ENCODE peak calls at places on chromosomes 12 and 14, in eight cellular contexts. One of them, this sample, is unnamed.

GRCh38 chr14:100362311-100362927 is 39.3 kb downstream of the SLC25A47 start:
- DNase-seq in prostate gland: no peak
- DNase-seq in thoracic aorta: no peak
- DNase-seq in lower lobe of right lung: no peak
- DNase-seq in epithelial cell of esophagus: peak; percentile 41
- DNase-seq in AG04450: peak; percentile 46
- DNase-seq in H7: no peak
- DNase-seq in small intestine: no peak
- DNase-seq in this sample: no peak

GRCh38 chr14:78902010-78902623 is 731.9 kb downstream of the NRXN3 start:
- DNase-seq in prostate gland: peak; percentile 9
- DNase-seq in thoracic aorta: no peak
- DNase-seq in lower lobe of right lung: no peak
- DNase-seq in epithelial cell of esophagus: peak; percentile 56
- DNase-seq in AG04450: peak; percentile 20
- DNase-seq in H7: peak; percentile 4
- DNase-seq in small intestine: peak; percentile 11
- DNase-seq in this sample: peak; percentile 25

GRCh38 chr14:84857571-84857970 is 672.4 kb upstream of the FLRT2 start:
- DNase-seq in prostate gland: no peak
- DNase-seq in thoracic aorta: no peak
- DNase-seq in lower lobe of right lung: no peak
- DNase-seq in epithelial cell of esophagus: peak; percentile 84
- DNase-seq in AG04450: no peak
- DNase-seq in H7: no peak
- DNase-seq in small intestine: no peak
- DNase-seq in this sample: no peak

GRCh38 chr12:116708826-116709756 is 28.8 kb downstream of the SPRING1 start:
- DNase-seq in prostate gland: peak; percentile 63
- DNase-seq in thoracic aorta: no peak
- DNase-seq in lower lobe of right lung: no peak
- DNase-seq in epithelial cell of esophagus: peak; percentile 54
- DNase-seq in AG04450: no peak
- DNase-seq in H7: no peak
- DNase-seq in small intestine: peak; percentile 67
- DNase-seq in this sample: peak; percentile 59

GRCh38 chr12:26156201-26156871 is 31.5 kb upstream of the BHLHE41 start:
- DNase-seq in prostate gland: no peak
- DNase-seq in thoracic aorta: no peak
- DNase-seq in lower lobe of right lung: no peak
- DNase-seq in epithelial cell of esophagus: no peak
- DNase-seq in AG04450: no peak
- DNase-seq in H7: no peak
- DNase-seq in small intestine: no peak
- DNase-seq in this sample: no peak

GRCh38 chr12:3033538-3033865 is 43.7 kb upstream of the TSPAN9 start:
- DNase-seq in prostate gland: no peak
- DNase-seq in thoracic aorta: no peak
- DNase-seq in lower lobe of right lung: no peak
- DNase-seq in epithelial cell of esophagus: no peak
- DNase-seq in AG04450: no peak
- DNase-seq in H7: no peak
- DNase-seq in small intestine: no peak
- DNase-seq in this sample: no peak

GRCh38 chr12:86710110-86710509 is 453.9 kb upstream of the MGAT4C start:
- DNase-seq in prostate gland: no peak
- DNase-seq in thoracic aorta: no peak
- DNase-seq in lower lobe of right lung: no peak
- DNase-seq in epithelial cell of esophagus: peak; percentile 32
- DNase-seq in AG04450: no peak
- DNase-seq in H7: no peak
- DNase-seq in small intestine: no peak
- DNase-seq in this sample: no peak

GRCh38 chr12:113818833-113819232 is 147.3 kb downstream of the RBM19 start:
- DNase-seq in prostate gland: no peak
- DNase-seq in thoracic aorta: no peak
- DNase-seq in lower lobe of right lung: no peak
- DNase-seq in epithelial cell of esophagus: no peak
- DNase-seq in AG04450: no peak
- DNase-seq in H7: peak; percentile 91
- DNase-seq in small intestine: no peak
- DNase-seq in this sample: no peak

GRCh38 chr12:19382111-19382526 is 57.2 kb upstream of the AEBP2 start:
- DNase-seq in prostate gland: no peak
- DNase-seq in thoracic aorta: no peak
- DNase-seq in lower lobe of right lung: no peak
- DNase-seq in epithelial cell of esophagus: peak; percentile 92
- DNase-seq in AG04450: no peak
- DNase-seq in H7: peak; percentile 74
- DNase-seq in small intestine: no peak
- DNase-seq in this sample: no peak

GRCh38 chr14:96040836-96041371 is 1.7 kb downstream of the C14orf132 start:
- DNase-seq in prostate gland: no peak
- DNase-seq in thoracic aorta: no peak
- DNase-seq in lower lobe of right lung: no peak
- DNase-seq in epithelial cell of esophagus: no peak
- DNase-seq in AG04450: no peak
- DNase-seq in H7: no peak
- DNase-seq in small intestine: no peak
- DNase-seq in this sample: no peak

GRCh38 chr14:58633831-58634230 is 3.9 kb upstream of the DACT1 start:
- DNase-seq in prostate gland: no peak
- DNase-seq in thoracic aorta: no peak
- DNase-seq in lower lobe of right lung: no peak
- DNase-seq in epithelial cell of esophagus: no peak
- DNase-seq in AG04450: no peak
- DNase-seq in H7: no peak
- DNase-seq in small intestine: peak; percentile 14
- DNase-seq in this sample: no peak

GRCh38 chr12:71900091-71900490 is 38.6 kb upstream of the TPH2 start:
- DNase-seq in prostate gland: no peak
- DNase-seq in thoracic aorta: no peak
- DNase-seq in lower lobe of right lung: no peak
- DNase-seq in epithelial cell of esophagus: peak; percentile 46
- DNase-seq in AG04450: no peak
- DNase-seq in H7: no peak
- DNase-seq in small intestine: peak; percentile 1
- DNase-seq in this sample: no peak

GRCh38 chr12:556498-556897 is 96.8 kb downstream of the B4GALNT3 start:
- DNase-seq in prostate gland: no peak
- DNase-seq in thoracic aorta: no peak
- DNase-seq in lower lobe of right lung: no peak
- DNase-seq in epithelial cell of esophagus: no peak
- DNase-seq in AG04450: no peak
- DNase-seq in H7: no peak
- DNase-seq in small intestine: no peak
- DNase-seq in this sample: no peak

GRCh38 chr12:49482095-49483051 is 56.5 kb upstream of the KCNH3 start:
- DNase-seq in prostate gland: no peak
- DNase-seq in thoracic aorta: no peak
- DNase-seq in lower lobe of right lung: no peak
- DNase-seq in epithelial cell of esophagus: peak; percentile 88
- DNase-seq in AG04450: no peak
- DNase-seq in H7: no peak
- DNase-seq in small intestine: peak; percentile 9
- DNase-seq in this sample: no peak

GRCh38 chr14:54703724-54704123 is 136.8 kb downstream of the SAMD4A start:
- DNase-seq in prostate gland: no peak
- DNase-seq in thoracic aorta: no peak
- DNase-seq in lower lobe of right lung: no peak
- DNase-seq in epithelial cell of esophagus: no peak
- DNase-seq in AG04450: no peak
- DNase-seq in H7: no peak
- DNase-seq in small intestine: no peak
- DNase-seq in this sample: no peak

GRCh38 chr12:11719678-11720099 is 70.2 kb downstream of the ETV6 start:
- DNase-seq in prostate gland: no peak
- DNase-seq in thoracic aorta: peak; percentile 60
- DNase-seq in lower lobe of right lung: peak; percentile 79
- DNase-seq in epithelial cell of esophagus: peak; percentile 93
- DNase-seq in AG04450: peak; percentile 82
- DNase-seq in H7: peak; percentile 48
- DNase-seq in small intestine: no peak
- DNase-seq in this sample: no peak

GRCh38 chr12:13956060-13956590 is 25.3 kb downstream of the GRIN2B start:
- DNase-seq in prostate gland: no peak
- DNase-seq in thoracic aorta: no peak
- DNase-seq in lower lobe of right lung: no peak
- DNase-seq in epithelial cell of esophagus: no peak
- DNase-seq in AG04450: no peak
- DNase-seq in H7: no peak
- DNase-seq in small intestine: no peak
- DNase-seq in this sample: no peak

GRCh38 chr12:50197297-50197727 is 30.1 kb upstream of the CERS5 start:
- DNase-seq in prostate gland: no peak
- DNase-seq in thoracic aorta: no peak
- DNase-seq in lower lobe of right lung: no peak
- DNase-seq in epithelial cell of esophagus: no peak
- DNase-seq in AG04450: no peak
- DNase-seq in H7: no peak
- DNase-seq in small intestine: peak; percentile 84
- DNase-seq in this sample: no peak

GRCh38 chr14:102500190-102500661 is 9.3 kb downstream of the ANKRD9 start:
- DNase-seq in prostate gland: peak; percentile 88
- DNase-seq in thoracic aorta: no peak
- DNase-seq in lower lobe of right lung: peak; percentile 83
- DNase-seq in epithelial cell of esophagus: peak; percentile 73
- DNase-seq in AG04450: no peak
- DNase-seq in H7: no peak
- DNase-seq in small intestine: no peak
- DNase-seq in this sample: no peak

DNA sequence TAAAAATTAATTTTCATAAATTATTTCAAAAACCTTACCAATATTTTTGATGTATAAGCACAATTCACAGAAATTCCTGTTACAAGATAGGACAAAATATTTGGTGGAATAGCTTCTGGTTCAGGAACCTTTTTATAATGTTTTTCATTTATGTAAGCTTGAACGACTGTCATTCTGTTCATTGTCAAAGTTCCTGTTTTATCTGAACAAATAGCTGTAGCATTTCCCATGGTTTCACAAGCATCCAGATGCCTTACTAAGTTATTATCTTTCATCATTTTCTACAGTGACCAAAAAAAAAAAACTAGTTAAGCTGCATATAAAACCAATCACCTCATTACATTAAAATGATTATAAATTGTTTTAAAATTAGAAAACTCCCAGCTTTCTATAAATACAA is 87.1 kb downstream of the ATP2B1 start:
- DNase-seq in prostate gland: no peak
- DNase-seq in thoracic aorta: no peak
- DNase-seq in lower lobe of right lung: no peak
- DNase-seq in epithelial cell of esophagus: no peak
- DNase-seq in AG04450: no peak
- DNase-seq in H7: no peak
- DNase-seq in small intestine: no peak
- DNase-seq in this sample: no peak
- H3K4me3 ChIP-seq in prostate gland: no peak overlapping the region
- H3K4me3 ChIP-seq in thoracic aorta: no peak overlapping the region
- H3K4me3 ChIP-seq in lower lobe of right lung: no peak overlapping the region
- H3K4me3 ChIP-seq in epithelial cell of esophagus: no peak overlapping the region
- H3K4me3 ChIP-seq in AG04450: no peak overlapping the region
- H3K4me3 ChIP-seq in H7: no peak overlapping the region
- H3K4me3 ChIP-seq in small intestine: no peak overlapping the region
- H3K4me3 ChIP-seq in this sample: no peak overlapping the region

DNA sequence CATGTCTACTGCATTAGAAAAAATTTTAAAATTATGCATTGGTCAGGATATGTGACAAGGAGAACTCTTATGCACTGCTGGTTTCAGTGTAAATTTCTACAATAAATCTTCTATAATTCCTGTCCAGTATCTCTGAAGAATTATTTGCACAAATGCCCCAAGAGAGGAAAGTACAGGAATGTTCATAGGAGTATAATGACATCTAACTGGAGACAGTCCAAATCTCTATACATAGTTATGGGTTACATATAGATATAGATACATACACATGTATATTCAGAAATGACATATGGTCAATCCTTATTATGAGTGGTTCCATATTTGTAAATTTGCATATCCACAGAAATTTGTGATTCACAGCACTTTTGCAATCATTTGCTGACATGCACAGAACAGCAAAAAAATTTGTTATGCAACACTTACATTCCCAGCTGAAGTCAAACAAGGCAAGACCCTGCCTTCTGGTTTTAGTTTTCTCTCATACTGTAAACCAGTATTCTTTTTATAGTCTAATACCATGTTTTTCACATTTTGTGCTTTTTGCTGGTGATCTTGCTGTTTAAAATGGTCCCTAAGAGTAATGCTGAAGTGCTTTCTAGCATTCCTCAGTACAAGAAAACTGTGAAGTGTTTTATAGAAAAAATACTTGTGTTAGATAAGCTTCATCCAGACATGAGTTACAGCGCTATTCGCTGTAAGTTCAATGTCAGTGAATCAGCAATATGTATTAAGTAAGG is 103.7 kb downstream of the SLC16A7 start:
- DNase-seq in prostate gland: no peak
- DNase-seq in thoracic aorta: no peak
- DNase-seq in lower lobe of right lung: no peak
- DNase-seq in epithelial cell of esophagus: peak; percentile 89
- DNase-seq in AG04450: peak; percentile 49
- DNase-seq in H7: no peak
- DNase-seq in small intestine: no peak
- DNase-seq in this sample: no peak
- H3K4me3 ChIP-seq in prostate gland: no peak overlapping the region
- H3K4me3 ChIP-seq in thoracic aorta: peak overlapping the region; percentile 52
- H3K4me3 ChIP-seq in lower lobe of right lung: no peak overlapping the region
- H3K4me3 ChIP-seq in epithelial cell of esophagus: no peak overlapping the region
- H3K4me3 ChIP-seq in AG04450: no peak overlapping the region
- H3K4me3 ChIP-seq in H7: no peak overlapping the region
- H3K4me3 ChIP-seq in small intestine: no peak overlapping the region
- H3K4me3 ChIP-seq in this sample: no peak overlapping the region

DNA sequence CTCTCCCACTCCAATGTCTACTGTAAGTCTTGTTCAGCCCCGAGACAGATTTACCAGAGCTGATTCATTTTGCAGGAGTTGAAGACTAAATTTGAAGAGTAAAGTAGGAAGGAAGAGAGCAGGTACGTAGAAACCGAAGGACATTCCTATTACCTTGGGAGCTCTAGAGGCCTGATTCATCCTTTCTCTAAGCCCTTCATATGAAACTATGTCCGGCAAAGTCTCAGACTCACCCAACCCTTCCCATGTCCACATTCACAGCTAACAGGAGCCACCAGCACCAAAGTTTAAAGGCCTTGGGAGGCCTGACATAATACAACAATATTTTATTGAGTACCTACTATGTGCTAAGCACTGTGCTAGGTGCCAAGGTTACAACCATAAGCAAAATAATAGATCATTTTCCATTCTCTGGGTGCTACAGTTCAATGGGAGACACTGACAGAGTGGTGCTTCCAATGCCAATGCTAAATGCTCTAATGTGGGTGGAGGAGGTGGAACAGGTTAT is 86.6 kb downstream of the PHLDA1 start:
- DNase-seq in prostate gland: no peak
- DNase-seq in thoracic aorta: no peak
- DNase-seq in lower lobe of right lung: no peak
- DNase-seq in epithelial cell of esophagus: peak; percentile 58
- DNase-seq in AG04450: no peak
- DNase-seq in H7: no peak
- DNase-seq in small intestine: no peak
- DNase-seq in this sample: no peak
- H3K4me3 ChIP-seq in prostate gland: no peak overlapping the region
- H3K4me3 ChIP-seq in thoracic aorta: no peak overlapping the region
- H3K4me3 ChIP-seq in lower lobe of right lung: no peak overlapping the region
- H3K4me3 ChIP-seq in epithelial cell of esophagus: no peak overlapping the region
- H3K4me3 ChIP-seq in AG04450: no peak overlapping the region
- H3K4me3 ChIP-seq in H7: no peak overlapping the region
- H3K4me3 ChIP-seq in small intestine: no peak overlapping the region
- H3K4me3 ChIP-seq in this sample: no peak overlapping the region

GRCh38 chr14:105476937-105477658 is 2.5 kb downstream of the CRIP2 start:
- DNase-seq in prostate gland: no peak
- DNase-seq in thoracic aorta: no peak
- DNase-seq in lower lobe of right lung: no peak
- DNase-seq in epithelial cell of esophagus: no peak
- DNase-seq in AG04450: no peak
- DNase-seq in H7: no peak
- DNase-seq in small intestine: no peak
- DNase-seq in this sample: no peak
- H3K4me3 ChIP-seq in prostate gland: no peak overlapping the region
- H3K4me3 ChIP-seq in thoracic aorta: peak overlapping the region; percentile 99
- H3K4me3 ChIP-seq in lower lobe of right lung: peak overlapping the region; percentile 77
- H3K4me3 ChIP-seq in epithelial cell of esophagus: no peak overlapping the region
- H3K4me3 ChIP-seq in AG04450: peak overlapping the region; percentile 70
- H3K4me3 ChIP-seq in H7: no peak overlapping the region
- H3K4me3 ChIP-seq in small intestine: no peak overlapping the region
- H3K4me3 ChIP-seq in this sample: peak overlapping the region; percentile 60

This sample was measured in colonic mucosa.